ENCODE peak calls at places on chromosome 16, in seven cellular contexts. Y is HAP-1; L is activated naive CD4-positive, alpha-beta T cell; B is fibroblast of the conjunctiva; C is RKO; Z is Kasumi-1; W is left ventricle myocardium inferior. N is an unnamed sample.

GRCh38 chr16:48153689-48154265 is 2.0 kb downstream of the ABCC12 start:
- DNase-seq in L (no peak), W (no peak), Y (no peak), B (no peak), Z (no peak), C (no peak), N (peak; percentile 24)

GRCh38 chr16:88688013-88688778 is 1.9 kb upstream of the SNAI3 start:
- DNase-seq in L (no peak), Y (no peak), Z (no peak), B (no peak), W (no peak), C (no peak), N (peak; percentile 97)

GRCh38 chr16:81582655-81583441 is 138.2 kb downstream of the CMIP start:
- DNase-seq in L (no peak), Z (no peak), Y (no peak), W (no peak), C (no peak), B (no peak), N (no peak)

GRCh38 chr16:47507701-47508100 is 46.6 kb downstream of the PHKB start:
- DNase-seq in C (no peak), Z (no peak), L (no peak), W (no peak), Y (no peak), B (no peak), N (no peak)

GRCh38 chr16:668519-669171 is 713 bp downstream of the RHOT2 start:
- DNase-seq in Z (no peak), L (no peak), Y (peak; percentile 51), B (no peak), W (no peak), C (peak; percentile 7), N (no peak)

GRCh38 chr16:57771141-57771785 is 31.0 kb downstream of the KIFC3 start:
- DNase-seq in Z (no peak), W (no peak), B (no peak), L (no peak), Y (no peak), C (no peak), N (no peak)

GRCh38 chr16:71628810-71629209 is 2.8 kb downstream of the MARVELD3 start:
- DNase-seq in L (no peak), C (peak; percentile 17), W (no peak), B (no peak), Y (no peak), Z (no peak), N (peak; percentile 68)

GRCh38 chr16:3546990-3547682 is 30.1 kb downstream of the NLRC3 start:
- DNase-seq in C (no peak), Y (no peak), Z (no peak), B (no peak), L (no peak), W (no peak), N (no peak)